ENCODE peak calls at places on chromosomes 12 and 14, in six cellular contexts. U is left colon; C is lower lobe of right lung; Y is effector memory CD8-positive, alpha-beta T cell; A is activated CD4-positive, alpha-beta T cell treated with anti-CD3 and anti-CD28 coated beads, Interleukin-2, amount 10 ng/mL, durations not matched to agents 7 days and 5 days; K is H9. R is an unnamed sample.

GRCh38 chr14:94771906-94772468 is 2.1 kb upstream of the GSC start:
- DNase-seq in U (no peak), C (no peak), K (no peak), A (no peak), Y (no peak), R (no peak)

GRCh38 chr12:101552277-101552676 is 42.5 kb upstream of the MYBPC1 start:
- DNase-seq in C (peak), U (no peak), Y (no peak), A (no peak), K (no peak), R (no peak)

GRCh38 chr12:45425426-45425825 is 209.5 kb downstream of the ANO6 start:
- DNase-seq in A (no peak), K (no peak), U (no peak), C (no peak), Y (no peak), R (no peak)

GRCh38 chr12:88111074-88111652 is 30.7 kb downstream of the CEP290 start:
- DNase-seq in A (no peak), Y (no peak), C (no peak), K (no peak), U (no peak), R (no peak)

GRCh38 chr12:75816892-75817291 is 214.7 kb downstream of the PHLDA1 start:
- DNase-seq in Y (no peak), A (no peak), U (no peak), K (no peak), C (no peak), R (no peak)

GRCh38 chr14:82779301-82779700 is 1245.6 kb upstream of the SEL1L start:
- DNase-seq in Y (no peak), K (no peak), U (no peak), A (no peak), C (peak), R (no peak)

GRCh38 chr14:73524493-73524892 is 12.4 kb upstream of the ACOT1 start:
- DNase-seq in C (peak), K (no peak), A (no peak), U (no peak), Y (no peak), R (no peak)

GRCh38 chr14:32224731-32225377 is 21.8 kb upstream of the RNU6-8 start:
- DNase-seq in A (no peak), U (peak), K (no peak), C (peak), Y (no peak), R (no peak)

GRCh38 chr12:27524839-27525238 is 833 bp downstream of the PPFIBP1 start:
- DNase-seq in Y (no peak), K (no peak), A (no peak), U (peak), C (no peak), R (no peak)

GRCh38 chr14:25050494-25051170 is 685 bp upstream of the STXBP6 start:
- DNase-seq in C (no peak), A (no peak), Y (no peak), K (no peak), U (peak), R (no peak)

GRCh38 chr12:106309671-106310313 is 7.3 kb downstream of the TCP11L2 start:
- DNase-seq in K (no peak), C (no peak), A (no peak), U (no peak), Y (no peak), R (no peak)

GRCh38 chr12:3195337-3195736 is 118.2 kb downstream of the TSPAN9 start:
- DNase-seq in C (no peak), Y (no peak), A (no peak), U (no peak), K (no peak), R (no peak)

GRCh38 chr12:107179883-107180282 is 86.5 kb upstream of the CRY1 start:
- DNase-seq in Y (no peak), K (no peak), U (no peak), A (no peak), C (no peak), R (no peak)

GRCh38 chr14:102421366-102422057 is 58.8 kb downstream of the TECPR2 start:
- DNase-seq in C (no peak), A (no peak), Y (no peak), K (peak), U (no peak), R (no peak)

GRCh38 chr12:75130811-75131210 is 78.8 kb downstream of the KCNC2 start:
- DNase-seq in Y (no peak), K (no peak), C (no peak), A (no peak), U (no peak), R (no peak)

GRCh38 chr14:88264116-88264515 is 59.0 kb downstream of the KCNK10 start:
- DNase-seq in Y (no peak), A (no peak), U (no peak), C (no peak), K (no peak), R (no peak)

GRCh38 chr12:125166046-125166445 is 100.8 kb downstream of the AACS start:
- DNase-seq in A (no peak), U (no peak), Y (no peak), K (no peak), C (no peak), R (no peak)

GRCh38 chr12:130956009-130956408 is 2.3 kb downstream of the ADGRD1 start:
- DNase-seq in A (no peak), Y (no peak), U (no peak), C (no peak), K (no peak), R (no peak)

GRCh38 chr12:51341259-51342007 is 5.0 kb downstream of the CELA1 start:
- DNase-seq in K (peak), U (peak), C (peak), Y (peak), A (peak), R (no peak)

GRCh38 chr14:75917322-75918251 is 64.2 kb downstream of the TGFB3 start:
- DNase-seq in Y (no peak), A (no peak), C (no peak), K (peak), U (no peak), R (no peak)

GRCh38 chr14:95440496-95440895 is 76.0 kb downstream of the SYNE3 start:
- DNase-seq in K (no peak), A (no peak), C (no peak), U (no peak), Y (no peak), R (no peak)

GRCh38 chr14:55760801-55761200 is 180.8 kb downstream of the KTN1 start:
- DNase-seq in Y (no peak), A (no peak), K (no peak), C (no peak), U (no peak), R (no peak)

GRCh38 chr14:104387385-104388010 is 192.1 kb upstream of the C14orf180 start:
- DNase-seq in C (no peak), K (peak), A (no peak), U (no peak), Y (no peak), R (peak)

R was measured in chondrocyte.